ENCODE peak calls at places on chromosomes 5 and 9, in seven cellular contexts. H is left ventricle myocardium inferior, U is gastrocnemius medialis, E is uterus, Q is cardiac muscle cell, W is OCI-LY7, X is kidney. R is an unnamed sample.

GRCh38 chr5:107672212-107673105 is 1.7 kb upstream of the EFNA5 start:
- DNase-seq in H (peak; percentile 73), U (no peak), E (peak; percentile 37), Q (peak; percentile 98), W (peak; percentile 67), X (peak; percentile 93), R (peak; percentile 85)

GRCh38 chr5:71492817-71493615 is 37.6 kb downstream of the BDP1 start:
- DNase-seq in H (no peak), U (no peak), E (no peak), Q (no peak), W (no peak), X (no peak), R (no peak)

GRCh38 chr9:89806371-89807100 is 201.7 kb downstream of the GADD45G start:
- DNase-seq in H (no peak), U (no peak), E (no peak), Q (peak; percentile 25), W (no peak), X (no peak), R (no peak)

GRCh38 chr5:124195416-124195815 is 551.0 kb downstream of the ZNF608 start:
- DNase-seq in H (no peak), U (no peak), E (no peak), Q (no peak), W (no peak), X (no peak), R (no peak)

GRCh38 chr9:68577778-68578591 is 37.3 kb upstream of the TMEM252 start:
- DNase-seq in H (no peak), U (no peak), E (no peak), Q (no peak), W (peak; percentile 82), X (no peak), R (no peak)

GRCh38 chr9:95452176-95452575 is 64.6 kb downstream of the PTCH1 start:
- DNase-seq in H (no peak), U (no peak), E (no peak), Q (no peak), W (no peak), X (no peak), R (no peak)

GRCh38 chr5:179271301-179271650 is 74.0 kb downstream of the ADAMTS2 start:
- DNase-seq in H (no peak), U (no peak), E (no peak), Q (no peak), W (no peak), X (peak; percentile 65), R (peak; percentile 53)

GRCh38 chr9:28887188-28887884 is 1314.1 kb upstream of the C9orf72 start:
- DNase-seq in H (no peak), U (no peak), E (no peak), Q (no peak), W (no peak), X (no peak), R (no peak)

GRCh38 chr9:105912868-105913516 is 218.7 kb downstream of the TMEM38B start:
- DNase-seq in H (no peak), U (peak; percentile 90), E (no peak), Q (peak; percentile 11), W (no peak), X (no peak), R (no peak)

GRCh38 chr5:133878236-133878555 is 90.2 kb downstream of the C5orf15 start:
- DNase-seq in H (no peak), U (no peak), E (no peak), Q (no peak), W (no peak), X (no peak), R (no peak)

GRCh38 chr9:6711403-6711802 is 46.4 kb upstream of the KDM4C start:
- DNase-seq in H (no peak), U (no peak), E (no peak), Q (peak; percentile 27), W (no peak), X (no peak), R (no peak)

GRCh38 chr5:59665086-59665831 is 228.3 kb downstream of the PDE4D start:
- DNase-seq in H (no peak), U (no peak), E (no peak), Q (peak; percentile 60), W (no peak), X (no peak), R (no peak)

GRCh38 chr5:59661306-59661705 is 232.2 kb downstream of the PDE4D start:
- DNase-seq in H (no peak), U (no peak), E (no peak), Q (no peak), W (no peak), X (no peak), R (no peak)

GRCh38 chr5:59661939-59662615 is 231.4 kb downstream of the PDE4D start:
- DNase-seq in H (no peak), U (no peak), E (no peak), Q (peak; percentile 39), W (peak; percentile 10), X (no peak), R (no peak)

GRCh38 chr5:59656351-59657254 is 236.9 kb downstream of the PDE4D start:
- DNase-seq in H (no peak), U (no peak), E (no peak), Q (peak; percentile 46), W (no peak), X (no peak), R (no peak)

DNA sequence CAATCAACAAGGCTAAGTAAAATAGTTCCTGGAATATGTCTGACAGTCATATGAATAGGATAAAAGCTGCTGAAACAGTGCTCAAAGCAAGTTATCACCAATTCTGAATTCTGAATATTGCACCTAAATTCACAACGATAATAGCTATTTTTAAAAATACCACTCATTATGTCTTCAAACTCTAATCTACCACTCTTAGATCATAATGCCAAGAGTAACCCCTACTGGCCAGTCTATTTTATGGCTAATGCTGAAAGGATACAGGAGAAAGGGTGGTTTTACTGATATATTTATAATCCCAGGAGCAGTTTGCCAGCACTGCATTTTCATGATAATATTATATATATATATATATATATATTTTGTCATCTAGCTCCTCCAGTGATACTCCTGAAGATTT is 232.8 kb downstream of the PDE4D start:
- DNase-seq in H (no peak), U (no peak), E (no peak), Q (peak; percentile 58), W (peak; percentile 33), X (no peak), R (no peak)
- TF ChIP-seq CTCF in H (peak; percentile 41), U (peak; percentile 56), E (peak; percentile 20), Q (peak; percentile 58), W (peak; percentile 73), X (peak; percentile 36), R (no peak)

GRCh38 chr9:93684161-93684765 is 107.9 kb downstream of the PHF2 start:
- DNase-seq in H (no peak), U (no peak), E (no peak), Q (no peak), W (no peak), X (no peak), R (no peak)

GRCh38 chr9:93683331-93684134 is 107.1 kb downstream of the PHF2 start:
- DNase-seq in H (no peak), U (no peak), E (peak; percentile 6), Q (no peak), W (no peak), X (peak; percentile 39), R (no peak)

GRCh38 chr9:93686880-93687236 is 110.5 kb downstream of the PHF2 start:
- DNase-seq in H (no peak), U (no peak), E (peak; percentile 2), Q (no peak), W (no peak), X (no peak), R (no peak)

GRCh38 chr9:93684806-93685553 is 108.6 kb downstream of the PHF2 start:
- DNase-seq in H (no peak), U (no peak), E (no peak), Q (peak; percentile 40), W (no peak), X (no peak), R (no peak)

GRCh38 chr9:93686127-93686879 is 109.9 kb downstream of the PHF2 start:
- DNase-seq in H (no peak), U (no peak), E (no peak), Q (no peak), W (no peak), X (no peak), R (no peak)
- H3K27ac ChIP-seq in H (no peak overlapping the region), U (no peak overlapping the region), E (no peak overlapping the region), Q (no peak overlapping the region), W (no peak overlapping the region), X (no peak overlapping the region), R (no peak overlapping the region)

GRCh38 chr9:19497276-19497675 is 88.5 kb downstream of the ACER2 start:
- DNase-seq in H (no peak), U (no peak), E (no peak), Q (no peak), W (no peak), X (no peak), R (no peak)
- H3K36me3 ChIP-seq in H (no peaks in the 10 kb centered on the region), U (no peaks in the 10 kb centered on the region), E (no peaks in the 10 kb centered on the region), Q (no peaks in the 10 kb centered on the region), W (no peaks in the 10 kb centered on the region), X (no peaks in the 10 kb centered on the region), R (no peaks in the 10 kb centered on the region)

GRCh38 chr5:14868771-14869170 is 2.8 kb downstream of the ANKH start:
- DNase-seq in H (no peak), U (no peak), E (no peak), Q (no peak), W (no peak), X (no peak), R (no peak)

GRCh38 chr5:14871573-14872069 is at the start of gene ANKH:
- DNase-seq in H (peak; percentile 86), U (peak; percentile 38), E (peak; percentile 78), Q (peak; percentile 84), W (peak; percentile 89), X (peak; percentile 92), R (peak; percentile 79)

GRCh38 chr5:14869286-14870164 is 2.1 kb downstream of the ANKH start:
- DNase-seq in H (no peak), U (no peak), E (no peak), Q (no peak), W (peak; percentile 29), X (no peak), R (no peak)

GRCh38 chr5:14871084-14871572 is 450 bp downstream of the ANKH start:
- DNase-seq in H (peak; percentile 27), U (no peak), E (peak; percentile 32), Q (no peak), W (peak; percentile 40), X (peak; percentile 79), R (peak; percentile 44)

DNA sequence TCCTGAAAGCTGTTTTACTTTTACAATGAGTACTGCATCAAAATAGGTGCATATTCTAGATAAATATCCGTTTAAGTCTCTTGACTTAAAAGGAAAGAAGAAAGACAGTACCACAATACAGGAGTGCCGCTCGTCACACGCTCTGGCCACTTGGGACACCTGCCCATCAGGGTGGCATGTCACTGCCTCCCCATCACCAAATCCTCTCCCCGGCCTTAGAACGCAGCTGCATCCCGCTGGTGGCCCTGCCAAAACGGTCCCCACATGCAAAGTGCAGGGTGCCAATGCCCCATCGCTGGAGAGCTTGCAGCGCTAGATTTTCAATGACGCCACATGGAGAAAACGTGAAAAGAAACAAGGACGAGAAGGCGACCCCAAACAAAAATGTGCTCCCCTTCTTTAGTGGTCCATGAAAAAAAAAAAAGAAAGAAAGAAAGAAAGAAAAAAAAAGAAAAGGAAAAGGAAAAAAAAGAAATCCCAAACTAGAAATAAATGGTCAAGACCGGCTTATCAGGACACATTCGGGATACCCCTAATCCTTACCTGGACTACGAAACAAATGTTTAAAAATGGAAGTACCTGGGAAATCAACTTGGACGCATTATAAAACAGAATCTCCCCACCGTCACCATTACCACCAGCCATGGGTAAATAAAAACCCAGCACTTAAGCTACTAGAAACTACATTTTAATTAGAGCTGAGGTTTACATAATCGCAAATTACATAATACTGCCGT is 1.1 kb downstream of the ANKH start:
- DNase-seq in H (peak; percentile 39), U (peak; percentile 49), E (no peak), Q (no peak), W (peak; percentile 79), X (peak; percentile 77), R (peak; percentile 39)
- TF ChIP-seq CTCF in H (peak; percentile 19), U (no peak), E (no peak), Q (no peak), W (peak; percentile 59), X (no peak), R (no peak)